ENCODE peak calls at places on chromosomes 5 and 9, in seven cellular contexts. T is glutamatergic neuron, I is foreskin fibroblast, O is HT1080, P is activated T-cell treated with anti-CD3 and anti-CD28 coated beads for 1 hour, X is AG10803, G is fibroblast of villous mesenchyme. Z is an unnamed sample.

GRCh38 chr5:88807327-88807726 is 75.7 kb downstream of the MEF2C start:
- DNase-seq in T (no peak), I (no peak), O (no peak), P (no peak), X (no peak), G (no peak), Z (no peak)

GRCh38 chr5:59193616-59194319 is 610.9 kb downstream of the RAB3C start:
- DNase-seq in T (no peak), I (peak; percentile 97), O (peak; percentile 98), P (no peak), X (peak; percentile 91), G (peak; percentile 95), Z (peak; percentile 94)

GRCh38 chr5:36841657-36842056 is 34.9 kb upstream of the NIPBL start:
- DNase-seq in T (no peak), I (no peak), O (no peak), P (no peak), X (no peak), G (no peak), Z (no peak)

GRCh38 chr9:120619751-120620655 is 40.0 kb upstream of the CDK5RAP2 start:
- DNase-seq in T (peak; percentile 46), I (peak; percentile 83), O (peak; percentile 69), P (peak; percentile 30), X (peak; percentile 67), G (peak; percentile 72), Z (peak; percentile 75)

GRCh38 chr5:106314221-106314824 is 1356.4 kb downstream of the EFNA5 start:
- DNase-seq in T (no peak), I (peak; percentile 63), O (no peak), P (no peak), X (peak; percentile 43), G (no peak), Z (no peak)

GRCh38 chr5:98927988-98928801 is 612 bp downstream of the CHD1 start:
- DNase-seq in T (peak; percentile 75), I (peak; percentile 81), O (peak; percentile 48), P (peak; percentile 24), X (peak; percentile 50), G (peak; percentile 77), Z (peak; percentile 72)

GRCh38 chr5:128274441-128274840 is 190.9 kb downstream of the SLC12A2 start:
- DNase-seq in T (no peak), I (no peak), O (no peak), P (no peak), X (no peak), G (no peak), Z (no peak)

GRCh38 chr9:90965141-90965910 is 163.7 kb downstream of the SYK start:
- DNase-seq in T (no peak), I (no peak), O (no peak), P (no peak), X (no peak), G (peak; percentile 34), Z (peak; percentile 18)

GRCh38 chr5:111261610-111262009 is 37.4 kb downstream of the CAMK4 start:
- DNase-seq in T (no peak), I (no peak), O (no peak), P (no peak), X (no peak), G (no peak), Z (no peak)

GRCh38 chr5:141957367-141957993 is 522 bp downstream of the PCDH12 start:
- DNase-seq in T (no peak), I (no peak), O (no peak), P (no peak), X (no peak), G (no peak), Z (no peak)